ENCODE peak calls at places on chromosome 19, in eight cellular contexts. One of them, this sample, is unnamed.

GRCh38 chr19:16273005-16273404 is 51.6 kb upstream of the KLF2 start:
- DNase-seq in ascending aorta: no peak
- DNase-seq in IMR-90: no peak
- DNase-seq in psoas muscle: no peak
- DNase-seq in choroid plexus epithelial cell: peak
- DNase-seq in HFFc6: no peak
- DNase-seq in pancreas: no peak
- DNase-seq in Panc1: no peak
- DNase-seq in this sample: no peak

GRCh38 chr19:11034449-11035213 is 54.6 kb upstream of the LDLR start:
- DNase-seq in Panc1: no peak
- DNase-seq in pancreas: no peak
- DNase-seq in HFFc6: no peak
- DNase-seq in ascending aorta: no peak
- DNase-seq in psoas muscle: no peak
- DNase-seq in IMR-90: no peak
- DNase-seq in choroid plexus epithelial cell: peak
- DNase-seq in this sample: no peak

GRCh38 chr19:5851302-5851701 is at the start of gene FUT3:
- DNase-seq in HFFc6: no peak
- DNase-seq in psoas muscle: no peak
- DNase-seq in pancreas: peak
- DNase-seq in choroid plexus epithelial cell: no peak
- DNase-seq in IMR-90: no peak
- DNase-seq in Panc1: no peak
- DNase-seq in ascending aorta: no peak
- DNase-seq in this sample: peak

GRCh38 chr19:33921165-33921564 is 124.5 kb downstream of the KCTD15 start:
- DNase-seq in choroid plexus epithelial cell: peak
- DNase-seq in Panc1: no peak
- DNase-seq in ascending aorta: no peak
- DNase-seq in pancreas: no peak
- DNase-seq in psoas muscle: no peak
- DNase-seq in HFFc6: no peak
- DNase-seq in IMR-90: no peak
- DNase-seq in this sample: no peak

GRCh38 chr19:41882568-41883462 is at the start of gene ARHGEF1:
- DNase-seq in psoas muscle: peak
- DNase-seq in ascending aorta: no peak
- DNase-seq in choroid plexus epithelial cell: no peak
- DNase-seq in Panc1: no peak
- DNase-seq in HFFc6: no peak
- DNase-seq in IMR-90: no peak
- DNase-seq in pancreas: peak
- DNase-seq in this sample: peak

GRCh38 chr19:51689751-51690358 is 3.3 kb upstream of the SPACA6 start:
- DNase-seq in HFFc6: no peak
- DNase-seq in choroid plexus epithelial cell: peak
- DNase-seq in IMR-90: no peak
- DNase-seq in pancreas: peak
- DNase-seq in psoas muscle: peak
- DNase-seq in Panc1: no peak
- DNase-seq in ascending aorta: no peak
- DNase-seq in this sample: no peak

GRCh38 chr19:49790866-49791265 is 22.2 kb downstream of the FUZ start:
- DNase-seq in HFFc6: no peak
- DNase-seq in pancreas: no peak
- DNase-seq in ascending aorta: no peak
- DNase-seq in psoas muscle: peak
- DNase-seq in IMR-90: peak
- DNase-seq in Panc1: no peak
- DNase-seq in choroid plexus epithelial cell: peak
- DNase-seq in this sample: no peak

GRCh38 chr19:33906578-33907335 is 110.1 kb downstream of the KCTD15 start:
- DNase-seq in ascending aorta: no peak
- DNase-seq in pancreas: peak
- DNase-seq in Panc1: no peak
- DNase-seq in psoas muscle: no peak
- DNase-seq in choroid plexus epithelial cell: peak
- DNase-seq in IMR-90: peak
- DNase-seq in HFFc6: no peak
- DNase-seq in this sample: peak

GRCh38 chr19:58332697-58333096 is 5.9 kb downstream of the ZSCAN22 start:
- DNase-seq in psoas muscle: no peak
- DNase-seq in HFFc6: no peak
- DNase-seq in IMR-90: no peak
- DNase-seq in pancreas: no peak
- DNase-seq in choroid plexus epithelial cell: no peak
- DNase-seq in Panc1: no peak
- DNase-seq in ascending aorta: no peak
- DNase-seq in this sample: no peak

GRCh38 chr19:2602391-2603181 is 99.9 kb downstream of the GNG7 start:
- DNase-seq in Panc1: no peak
- DNase-seq in choroid plexus epithelial cell: peak
- DNase-seq in psoas muscle: peak
- DNase-seq in HFFc6: peak
- DNase-seq in pancreas: peak
- DNase-seq in IMR-90: peak
- DNase-seq in ascending aorta: peak
- DNase-seq in this sample: peak
- TF ChIP-seq CTCF in Panc1: no peak
- TF ChIP-seq CTCF in choroid plexus epithelial cell: no peak
- TF ChIP-seq CTCF in psoas muscle: no peak
- TF ChIP-seq CTCF in HFFc6: no peak
- TF ChIP-seq CTCF in pancreas: no peak
- TF ChIP-seq CTCF in IMR-90: no peak
- TF ChIP-seq CTCF in ascending aorta: no peak
- TF ChIP-seq CTCF in this sample: no peak

GRCh38 chr19:1441677-1442438 is 3.7 kb downstream of the RPS15 start:
- DNase-seq in HFFc6: no peak
- DNase-seq in pancreas: peak
- DNase-seq in psoas muscle: no peak
- DNase-seq in choroid plexus epithelial cell: no peak
- DNase-seq in IMR-90: no peak
- DNase-seq in Panc1: no peak
- DNase-seq in ascending aorta: no peak
- DNase-seq in this sample: no peak

GRCh38 chr19:1438035-1438932 is at the start of gene RPS15:
- DNase-seq in Panc1: peak
- DNase-seq in ascending aorta: peak
- DNase-seq in choroid plexus epithelial cell: peak
- DNase-seq in IMR-90: peak
- DNase-seq in psoas muscle: peak
- DNase-seq in HFFc6: peak
- DNase-seq in pancreas: peak
- DNase-seq in this sample: peak

GRCh38 chr19:1438933-1439358 is 750 bp downstream of the RPS15 start:
- DNase-seq in ascending aorta: no peak
- DNase-seq in Panc1: no peak
- DNase-seq in HFFc6: no peak
- DNase-seq in pancreas: no peak
- DNase-seq in choroid plexus epithelial cell: no peak
- DNase-seq in IMR-90: no peak
- DNase-seq in psoas muscle: no peak
- DNase-seq in this sample: no peak

GRCh38 chr19:1441022-1441426 is 2.8 kb downstream of the RPS15 start:
- DNase-seq in choroid plexus epithelial cell: no peak
- DNase-seq in ascending aorta: no peak
- DNase-seq in IMR-90: no peak
- DNase-seq in HFFc6: no peak
- DNase-seq in psoas muscle: no peak
- DNase-seq in Panc1: no peak
- DNase-seq in pancreas: no peak
- DNase-seq in this sample: no peak

GRCh38 chr19:1440418-1440801 is 2.2 kb downstream of the RPS15 start:
- DNase-seq in choroid plexus epithelial cell: no peak
- DNase-seq in psoas muscle: no peak
- DNase-seq in ascending aorta: no peak
- DNase-seq in HFFc6: no peak
- DNase-seq in Panc1: no peak
- DNase-seq in IMR-90: no peak
- DNase-seq in pancreas: peak
- DNase-seq in this sample: no peak
- TF ChIP-seq CTCF in choroid plexus epithelial cell: no peak
- TF ChIP-seq CTCF in psoas muscle: no peak
- TF ChIP-seq CTCF in ascending aorta: no peak
- TF ChIP-seq CTCF in HFFc6: no peak
- TF ChIP-seq CTCF in Panc1: no peak
- TF ChIP-seq CTCF in IMR-90: no peak
- TF ChIP-seq CTCF in pancreas: no peak
- TF ChIP-seq CTCF in this sample: no peak

GRCh38 chr19:12244370-12244769 is 50.3 kb downstream of the ZNF44 start:
- DNase-seq in ascending aorta: no peak
- DNase-seq in pancreas: no peak
- DNase-seq in choroid plexus epithelial cell: no peak
- DNase-seq in IMR-90: no peak
- DNase-seq in psoas muscle: no peak
- DNase-seq in Panc1: no peak
- DNase-seq in HFFc6: no peak
- DNase-seq in this sample: no peak
- TF ChIP-seq CTCF in ascending aorta: no peak
- TF ChIP-seq CTCF in pancreas: no peak
- TF ChIP-seq CTCF in choroid plexus epithelial cell: peak
- TF ChIP-seq CTCF in IMR-90: no peak
- TF ChIP-seq CTCF in psoas muscle: no peak
- TF ChIP-seq CTCF in Panc1: no peak
- TF ChIP-seq CTCF in HFFc6: no peak
- TF ChIP-seq CTCF in this sample: no peak

DNA sequence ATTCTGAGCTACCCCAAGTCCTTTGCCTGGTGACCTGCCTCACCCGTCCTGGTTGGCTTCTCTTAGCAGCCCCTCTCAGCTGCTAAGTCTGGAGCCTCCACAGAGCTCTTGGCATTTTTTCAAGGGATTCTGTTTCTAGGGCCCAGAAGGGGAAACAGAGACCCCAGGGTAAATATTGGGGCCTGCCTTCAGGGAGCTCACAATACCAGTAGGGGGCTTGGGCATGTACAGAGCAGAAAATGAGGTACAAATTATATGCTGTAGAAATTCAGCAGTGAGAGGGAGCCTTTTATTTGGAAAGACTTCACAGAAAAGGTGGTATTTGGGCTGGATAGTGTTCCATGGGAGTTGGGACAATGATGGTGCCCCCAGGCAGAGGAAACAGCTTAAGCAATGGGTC is 3.7 kb downstream of the SAMD4B start:
- DNase-seq in ascending aorta: no peak
- DNase-seq in choroid plexus epithelial cell: no peak
- DNase-seq in IMR-90: no peak
- DNase-seq in psoas muscle: no peak
- DNase-seq in HFFc6: no peak
- DNase-seq in Panc1: no peak
- DNase-seq in pancreas: no peak
- DNase-seq in this sample: no peak
- TF ChIP-seq CTCF in ascending aorta: no peak
- TF ChIP-seq CTCF in choroid plexus epithelial cell: peak
- TF ChIP-seq CTCF in IMR-90: no peak
- TF ChIP-seq CTCF in psoas muscle: no peak
- TF ChIP-seq CTCF in HFFc6: peak
- TF ChIP-seq CTCF in Panc1: no peak
- TF ChIP-seq CTCF in pancreas: no peak
- TF ChIP-seq CTCF in this sample: no peak

GRCh38 chr19:1285737-1286360 is at the start of gene EFNA2:
- DNase-seq in pancreas: peak
- DNase-seq in ascending aorta: no peak
- DNase-seq in Panc1: no peak
- DNase-seq in HFFc6: no peak
- DNase-seq in IMR-90: no peak
- DNase-seq in choroid plexus epithelial cell: no peak
- DNase-seq in psoas muscle: no peak
- DNase-seq in this sample: no peak

GRCh38 chr19:1283917-1284292 is 1.8 kb upstream of the EFNA2 start:
- DNase-seq in pancreas: peak
- DNase-seq in IMR-90: no peak
- DNase-seq in Panc1: no peak
- DNase-seq in HFFc6: no peak
- DNase-seq in ascending aorta: no peak
- DNase-seq in choroid plexus epithelial cell: no peak
- DNase-seq in psoas muscle: no peak
- DNase-seq in this sample: no peak

GRCh38 chr19:1286451-1286858 is 782 bp downstream of the EFNA2 start:
- DNase-seq in IMR-90: no peak
- DNase-seq in HFFc6: no peak
- DNase-seq in psoas muscle: no peak
- DNase-seq in ascending aorta: no peak
- DNase-seq in choroid plexus epithelial cell: no peak
- DNase-seq in Panc1: no peak
- DNase-seq in pancreas: peak
- DNase-seq in this sample: no peak

GRCh38 chr19:1284293-1284978 is 1.2 kb upstream of the EFNA2 start:
- DNase-seq in choroid plexus epithelial cell: no peak
- DNase-seq in Panc1: no peak
- DNase-seq in HFFc6: no peak
- DNase-seq in psoas muscle: no peak
- DNase-seq in ascending aorta: no peak
- DNase-seq in pancreas: peak
- DNase-seq in IMR-90: no peak
- DNase-seq in this sample: no peak

DNA sequence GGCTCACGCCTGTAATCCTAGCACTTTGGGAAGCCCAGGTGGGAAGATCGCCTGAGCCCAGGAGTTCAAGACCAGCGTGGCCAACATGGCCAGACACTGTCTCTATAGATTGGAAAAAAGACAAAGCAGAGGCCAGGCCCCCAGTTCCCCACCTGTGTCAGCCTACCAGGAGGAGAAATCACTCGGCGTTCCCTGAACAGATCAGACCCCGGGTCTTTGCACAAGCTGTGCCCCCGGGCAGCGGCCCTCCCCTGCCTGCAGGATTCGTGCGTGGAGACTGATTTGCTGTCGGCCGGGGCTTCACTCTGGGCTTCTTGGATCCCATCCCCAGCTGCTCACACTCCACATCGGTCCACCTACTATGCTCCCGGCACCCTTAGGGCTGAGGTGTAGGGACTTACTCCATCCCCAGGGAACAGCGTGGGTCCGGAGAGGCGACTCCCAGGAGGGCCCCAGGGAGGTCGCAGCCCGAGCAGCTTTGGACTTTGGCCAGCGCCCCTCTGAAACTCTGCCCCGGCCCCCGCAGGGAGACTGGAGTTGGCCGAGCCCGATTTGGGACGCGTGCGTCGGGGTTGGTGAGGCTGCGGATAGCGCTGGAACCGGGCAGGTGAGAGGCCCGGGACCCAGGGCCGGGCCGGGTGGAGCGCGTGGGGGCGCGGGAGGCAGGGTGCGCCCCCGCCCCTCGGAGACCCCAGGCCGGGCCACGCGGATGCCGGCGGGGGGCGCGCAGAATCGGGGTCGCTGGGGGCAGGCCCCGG is 515 bp upstream of the EFNA2 start:
- DNase-seq in IMR-90: no peak
- DNase-seq in choroid plexus epithelial cell: no peak
- DNase-seq in Panc1: no peak
- DNase-seq in psoas muscle: no peak
- DNase-seq in ascending aorta: no peak
- DNase-seq in HFFc6: no peak
- DNase-seq in pancreas: peak
- DNase-seq in this sample: no peak
- TF ChIP-seq CTCF in IMR-90: no peak
- TF ChIP-seq CTCF in choroid plexus epithelial cell: no peak
- TF ChIP-seq CTCF in Panc1: no peak
- TF ChIP-seq CTCF in psoas muscle: no peak
- TF ChIP-seq CTCF in ascending aorta: no peak
- TF ChIP-seq CTCF in HFFc6: no peak
- TF ChIP-seq CTCF in pancreas: no peak
- TF ChIP-seq CTCF in this sample: no peak

GRCh38 chr19:9848060-9848459 is 12.9 kb downstream of the PIN1 start:
- DNase-seq in choroid plexus epithelial cell: no peak
- DNase-seq in ascending aorta: no peak
- DNase-seq in psoas muscle: no peak
- DNase-seq in HFFc6: no peak
- DNase-seq in pancreas: no peak
- DNase-seq in Panc1: no peak
- DNase-seq in IMR-90: no peak
- DNase-seq in this sample: no peak
- TF ChIP-seq CTCF in choroid plexus epithelial cell: peak
- TF ChIP-seq CTCF in ascending aorta: no peak
- TF ChIP-seq CTCF in psoas muscle: no peak
- TF ChIP-seq CTCF in HFFc6: peak
- TF ChIP-seq CTCF in pancreas: no peak
- TF ChIP-seq CTCF in Panc1: peak
- TF ChIP-seq CTCF in IMR-90: peak
- TF ChIP-seq CTCF in this sample: peak

This sample was measured in MCF 10A.